ENCODE peak calls at places on chromosomes 12 and 14, in eight cellular contexts. H, X, Z, Q, W, F, R and Y are unnamed samples.

GRCh38 chr12:115216300-115216699 is 532.3 kb upstream of the TBX3 start:
- DNase-seq in H (no peak), X (no peak), Z (no peak), Q (no peak), W (no peak), F (no peak), R (peak; percentile 31), Y (no peak)

GRCh38 chr12:71216725-71217579 is 59.2 kb upstream of the TSPAN8 start:
- DNase-seq in H (peak; percentile 60), X (peak; percentile 38), Z (no peak), Q (no peak), W (peak; percentile 55), F (no peak), R (peak; percentile 0), Y (no peak)

GRCh38 chr12:3493225-3494049 is 2.4 kb downstream of the PRMT8 start:
- DNase-seq in H (no peak), X (no peak), Z (no peak), Q (peak; percentile 63), W (no peak), F (no peak), R (no peak), Y (no peak)

GRCh38 chr14:56816575-56817391 is 6.5 kb upstream of the OTX2 start:
- DNase-seq in H (no peak), X (no peak), Z (no peak), Q (no peak), W (no peak), F (no peak), R (no peak), Y (no peak)

GRCh38 chr14:95300697-95301526 is 18.8 kb downstream of the CLMN start:
- DNase-seq in H (no peak), X (no peak), Z (no peak), Q (no peak), W (no peak), F (no peak), R (no peak), Y (no peak)

GRCh38 chr14:101246894-101247853 is 314.1 kb upstream of the DIO3 start:
- DNase-seq in H (no peak), X (peak; percentile 15), Z (no peak), Q (peak; percentile 33), W (no peak), F (no peak), R (no peak), Y (no peak)

GRCh38 chr12:96886998-96887677 is 19.9 kb upstream of the NEDD1 start:
- DNase-seq in H (peak; percentile 80), X (peak; percentile 48), Z (peak; percentile 55), Q (no peak), W (no peak), F (no peak), R (peak; percentile 66), Y (no peak)

GRCh38 chr14:55306938-55307589 is 35.8 kb downstream of the FBXO34 start:
- DNase-seq in H (peak; percentile 8), X (no peak), Z (no peak), Q (no peak), W (no peak), F (no peak), R (no peak), Y (no peak)

GRCh38 chr12:83676896-83677295 is 990.2 kb downstream of the TMTC2 start:
- DNase-seq in H (no peak), X (no peak), Z (no peak), Q (no peak), W (no peak), F (no peak), R (no peak), Y (no peak)

GRCh38 chr12:1083086-1083887 is 92.3 kb downstream of the ERC1 start:
- DNase-seq in H (peak; percentile 66), X (no peak), Z (no peak), Q (no peak), W (no peak), F (no peak), R (no peak), Y (no peak)

GRCh38 chr14:102225936-102226335 is 79.0 kb downstream of the MOK start:
- DNase-seq in H (no peak), X (no peak), Z (no peak), Q (no peak), W (no peak), F (no peak), R (no peak), Y (no peak)

GRCh38 chr12:15278816-15279658 is 43.3 kb upstream of the PTPRO start:
- DNase-seq in H (peak; percentile 34), X (peak; percentile 94), Z (peak; percentile 81), Q (peak; percentile 63), W (no peak), F (peak; percentile 64), R (peak; percentile 3), Y (peak; percentile 94)

GRCh38 chr12:92431146-92431545 is 271.6 kb upstream of the PLEKHG7 start:
- DNase-seq in H (no peak), X (no peak), Z (no peak), Q (no peak), W (no peak), F (peak; percentile 60), R (no peak), Y (no peak)

GRCh38 chr14:21556378-21557083 is 23.3 kb downstream of the OR10G3 start:
- DNase-seq in H (no peak), X (no peak), Z (no peak), Q (no peak), W (no peak), F (no peak), R (no peak), Y (no peak)

GRCh38 chr12:4245446-4245845 is 28.1 kb upstream of the CCND2 start:
- DNase-seq in H (no peak), X (no peak), Z (no peak), Q (no peak), W (no peak), F (no peak), R (no peak), Y (no peak)

GRCh38 chr12:7066596-7066995 is 6.1 kb downstream of the C1S start:
- DNase-seq in H (no peak), X (no peak), Z (no peak), Q (no peak), W (no peak), F (no peak), R (no peak), Y (no peak)

GRCh38 chr14:59439256-59440015 is 25.7 kb downstream of the GPR135 start:
- DNase-seq in H (peak; percentile 73), X (no peak), Z (no peak), Q (no peak), W (no peak), F (no peak), R (peak; percentile 74), Y (no peak)

GRCh38 chr14:96502621-96503251 is 554 bp downstream of the PAPOLA start:
- DNase-seq in H (peak; percentile 44), X (peak; percentile 59), Z (no peak), Q (peak; percentile 81), W (no peak), F (peak; percentile 80), R (peak; percentile 13), Y (no peak)
- H3K4me3 ChIP-seq in H (peak overlapping the region; percentile 92), X (peak overlapping the region; percentile 82), Z (peak overlapping the region; percentile 96), Q (peak overlapping the region; percentile 94), W (peak overlapping the region; percentile 70), F (peak overlapping the region; percentile 91), R (peak overlapping the region; percentile 76), Y (peak overlapping the region; percentile 90)

GRCh38 chr14:93648440-93649168 is 139.7 kb downstream of the PRIMA1 start:
- DNase-seq in H (peak; percentile 8), X (no peak), Z (no peak), Q (no peak), W (peak; percentile 34), F (no peak), R (no peak), Y (no peak)
- TF ChIP-seq CTCF in H (peak; percentile 24), X (peak; percentile 16), Z (no peak), Q (no peak), W (peak; percentile 44), F (no peak), R (no peak), Y (no peak)

GRCh38 chr14:92686763-92687427 is 61.5 kb downstream of the LGMN start:
- DNase-seq in H (peak; percentile 68), X (peak; percentile 86), Z (peak; percentile 85), Q (peak; percentile 98), W (peak; percentile 33), F (peak; percentile 79), R (peak; percentile 43), Y (peak; percentile 86)

GRCh38 chr14:92687681-92688433 is 60.6 kb downstream of the LGMN start:
- DNase-seq in H (peak; percentile 47), X (peak; percentile 62), Z (no peak), Q (peak; percentile 76), W (no peak), F (no peak), R (no peak), Y (no peak)

GRCh38 chr14:92685784-92686355 is 62.6 kb downstream of the LGMN start:
- DNase-seq in H (no peak), X (no peak), Z (no peak), Q (no peak), W (no peak), F (no peak), R (no peak), Y (no peak)

GRCh38 chr14:92684801-92685560 is 63.4 kb downstream of the LGMN start:
- DNase-seq in H (no peak), X (no peak), Z (no peak), Q (no peak), W (no peak), F (no peak), R (no peak), Y (no peak)

GRCh38 chr14:92686411-92686762 is 62.0 kb downstream of the LGMN start:
- DNase-seq in H (no peak), X (no peak), Z (no peak), Q (no peak), W (no peak), F (no peak), R (no peak), Y (no peak)
- H3K4me3 ChIP-seq in H (no peak overlapping the region), X (peak overlapping the region; percentile 51), Z (no peak overlapping the region), Q (peak overlapping the region; percentile 39), W (no peak overlapping the region), F (no peak overlapping the region), R (no peak overlapping the region), Y (peak overlapping the region; percentile 64)

GRCh38 chr12:43750814-43751213 is 7.8 kb downstream of the PUS7L start:
- DNase-seq in H (no peak), X (no peak), Z (no peak), Q (no peak), W (no peak), F (no peak), R (no peak), Y (no peak)
- TF ChIP-seq CTCF in H (no peak), X (no peak), Z (no peak), Q (no peak), W (no peak), F (no peak), R (no peak), Y (no peak)

GRCh38 chr12:68237523-68238070 is 12.0 kb upstream of the IL26 start:
- DNase-seq in H (peak; percentile 24), X (no peak), Z (no peak), Q (no peak), W (no peak), F (no peak), R (peak; percentile 39), Y (no peak)
- H3K4me3 ChIP-seq in H (no peak overlapping the region), X (no peak overlapping the region), Z (no peak overlapping the region), Q (no peak overlapping the region), W (no peak overlapping the region), F (no peak overlapping the region), R (no peak overlapping the region), Y (no peak overlapping the region)